ENCODE peak calls at places on chromosome 15, in five cellular contexts. One of them, this sample, is unnamed.

GRCh38 chr15:74121040-74121439 is 9.3 kb upstream of the ISLR2 start:
- DNase-seq in breast epithelium: no peak
- DNase-seq in suprapubic skin: no peak
- DNase-seq in stomach: no peak
- DNase-seq in CD8-positive, alpha-beta T cell: no peak
- DNase-seq in this sample: no peak

GRCh38 chr15:58501636-58502178 is 69.9 kb downstream of the LIPC start:
- DNase-seq in suprapubic skin: no peak
- DNase-seq in CD8-positive, alpha-beta T cell: no peak
- DNase-seq in breast epithelium: no peak
- DNase-seq in stomach: no peak
- DNase-seq in this sample: no peak

GRCh38 chr15:80895965-80896364 is 93.7 kb downstream of the MESD start:
- DNase-seq in stomach: no peak
- DNase-seq in breast epithelium: no peak
- DNase-seq in CD8-positive, alpha-beta T cell: no peak
- DNase-seq in suprapubic skin: no peak
- DNase-seq in this sample: no peak

GRCh38 chr15:80856809-80857377 is 77.7 kb downstream of the CEMIP start:
- DNase-seq in CD8-positive, alpha-beta T cell: no peak
- DNase-seq in stomach: peak; percentile 70
- DNase-seq in suprapubic skin: no peak
- DNase-seq in breast epithelium: peak; percentile 71
- DNase-seq in this sample: peak; percentile 89

GRCh38 chr15:35281515-35281914 is 196.4 kb upstream of the NANOGP8 start:
- DNase-seq in CD8-positive, alpha-beta T cell: no peak
- DNase-seq in stomach: no peak
- DNase-seq in suprapubic skin: no peak
- DNase-seq in breast epithelium: no peak
- DNase-seq in this sample: no peak

GRCh38 chr15:85580914-85581313 is 200.5 kb downstream of the AKAP13 start:
- DNase-seq in stomach: peak; percentile 83
- DNase-seq in CD8-positive, alpha-beta T cell: peak; percentile 74
- DNase-seq in suprapubic skin: no peak
- DNase-seq in breast epithelium: no peak
- DNase-seq in this sample: no peak

GRCh38 chr15:66505430-66505811 is 295 bp downstream of the ZWILCH start:
- DNase-seq in stomach: no peak
- DNase-seq in breast epithelium: no peak
- DNase-seq in CD8-positive, alpha-beta T cell: no peak
- DNase-seq in suprapubic skin: no peak
- DNase-seq in this sample: no peak

GRCh38 chr15:41695750-41696436 is 35.7 kb downstream of the MGA start:
- DNase-seq in stomach: no peak
- DNase-seq in breast epithelium: no peak
- DNase-seq in CD8-positive, alpha-beta T cell: peak; percentile 56
- DNase-seq in suprapubic skin: no peak
- DNase-seq in this sample: no peak

GRCh38 chr15:64574220-64574994 is 114.0 kb downstream of the ZNF609 start:
- DNase-seq in suprapubic skin: no peak
- DNase-seq in breast epithelium: no peak
- DNase-seq in CD8-positive, alpha-beta T cell: no peak
- DNase-seq in stomach: no peak
- DNase-seq in this sample: no peak

DNA sequence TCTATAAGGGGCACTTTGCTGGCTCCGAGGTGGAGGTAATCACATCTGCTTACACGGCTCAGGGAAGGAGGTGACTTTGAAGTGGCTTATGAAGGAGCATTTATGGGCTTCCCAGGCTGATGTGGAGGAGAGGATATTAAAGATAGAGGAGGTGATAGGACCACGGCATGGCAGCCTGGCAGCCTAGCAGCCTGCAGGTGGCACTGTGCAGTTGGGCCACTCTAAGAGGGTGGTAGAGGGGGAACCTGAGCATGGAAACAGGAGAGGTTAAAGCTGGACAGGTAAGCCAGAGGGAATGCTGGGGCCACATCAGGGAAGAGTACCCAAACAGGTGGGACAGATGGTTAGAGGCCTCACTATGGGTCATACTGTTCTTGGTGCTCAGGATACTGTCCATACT is 375.0 kb downstream of the WDR72 start:
- DNase-seq in breast epithelium: no peak
- DNase-seq in CD8-positive, alpha-beta T cell: no peak
- DNase-seq in stomach: peak; percentile 29
- DNase-seq in suprapubic skin: no peak
- DNase-seq in this sample: no peak
- TF ChIP-seq CTCF in breast epithelium: no peak
- TF ChIP-seq CTCF in CD8-positive, alpha-beta T cell: no peak
- TF ChIP-seq CTCF in stomach: no peak
- TF ChIP-seq CTCF in suprapubic skin: no peak
- TF ChIP-seq CTCF in this sample: peak; percentile 67

DNA sequence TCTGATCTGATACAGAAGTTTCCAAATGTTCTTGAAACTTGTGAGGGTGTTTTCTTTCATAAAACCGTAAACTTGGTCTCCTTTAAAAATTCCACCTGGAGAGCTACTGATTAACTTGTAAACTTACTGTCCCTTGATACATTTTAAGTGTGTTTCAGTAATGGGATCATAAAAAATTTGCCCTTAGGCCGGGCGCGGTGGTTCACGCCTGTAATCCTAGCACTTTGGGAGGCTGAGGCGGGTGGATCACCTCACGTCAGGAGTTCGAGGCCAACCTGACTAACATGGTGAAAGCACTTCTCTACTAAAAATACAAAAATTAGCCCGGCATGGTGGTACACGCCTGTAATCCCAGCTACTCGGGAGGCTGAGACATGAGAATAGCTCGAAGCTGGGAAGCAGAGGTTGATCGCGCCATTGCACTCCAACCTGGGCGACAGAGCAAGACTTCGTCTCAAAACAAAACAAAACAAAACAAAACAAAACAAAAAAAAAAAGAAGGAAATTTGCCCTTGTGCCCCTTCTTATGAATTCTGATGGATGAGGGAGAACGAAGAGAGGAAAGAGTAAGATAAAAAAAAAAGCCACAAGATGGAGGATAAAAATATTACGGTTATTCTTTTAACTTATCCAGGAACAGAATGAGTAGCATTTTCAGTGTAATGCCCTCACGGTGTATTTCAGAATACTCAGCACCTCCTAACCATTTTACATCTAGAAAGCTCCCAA is 32.1 kb upstream of the AP4E1 start:
- DNase-seq in stomach: no peak
- DNase-seq in breast epithelium: no peak
- DNase-seq in CD8-positive, alpha-beta T cell: no peak
- DNase-seq in suprapubic skin: no peak
- DNase-seq in this sample: no peak
- H3K4me3 ChIP-seq in stomach: peak overlapping the region; percentile 36
- H3K4me3 ChIP-seq in breast epithelium: peak overlapping the region; percentile 56
- H3K4me3 ChIP-seq in CD8-positive, alpha-beta T cell: peak overlapping the region; percentile 40
- H3K4me3 ChIP-seq in suprapubic skin: peak overlapping the region; percentile 35
- H3K4me3 ChIP-seq in this sample: peak overlapping the region; percentile 9

GRCh38 chr15:79540551-79540950 is 108.4 kb downstream of the MINAR1 start:
- DNase-seq in stomach: no peak
- DNase-seq in CD8-positive, alpha-beta T cell: no peak
- DNase-seq in breast epithelium: no peak
- DNase-seq in suprapubic skin: no peak
- DNase-seq in this sample: no peak
- TF ChIP-seq CTCF in stomach: no peak
- TF ChIP-seq CTCF in CD8-positive, alpha-beta T cell: no peak
- TF ChIP-seq CTCF in breast epithelium: no peak
- TF ChIP-seq CTCF in suprapubic skin: no peak
- TF ChIP-seq CTCF in this sample: no peak

GRCh38 chr15:100902436-100903190 is 16.5 kb upstream of the LRRK1 start:
- DNase-seq in CD8-positive, alpha-beta T cell: no peak
- DNase-seq in suprapubic skin: peak; percentile 21
- DNase-seq in breast epithelium: peak; percentile 93
- DNase-seq in stomach: peak; percentile 77
- DNase-seq in this sample: peak; percentile 99
- H3K4me3 ChIP-seq in CD8-positive, alpha-beta T cell: no peak overlapping the region
- H3K4me3 ChIP-seq in suprapubic skin: peak overlapping the region; percentile 40
- H3K4me3 ChIP-seq in breast epithelium: peak overlapping the region; percentile 55
- H3K4me3 ChIP-seq in stomach: peak overlapping the region; percentile 15
- H3K4me3 ChIP-seq in this sample: peak overlapping the region; percentile 34

DNA sequence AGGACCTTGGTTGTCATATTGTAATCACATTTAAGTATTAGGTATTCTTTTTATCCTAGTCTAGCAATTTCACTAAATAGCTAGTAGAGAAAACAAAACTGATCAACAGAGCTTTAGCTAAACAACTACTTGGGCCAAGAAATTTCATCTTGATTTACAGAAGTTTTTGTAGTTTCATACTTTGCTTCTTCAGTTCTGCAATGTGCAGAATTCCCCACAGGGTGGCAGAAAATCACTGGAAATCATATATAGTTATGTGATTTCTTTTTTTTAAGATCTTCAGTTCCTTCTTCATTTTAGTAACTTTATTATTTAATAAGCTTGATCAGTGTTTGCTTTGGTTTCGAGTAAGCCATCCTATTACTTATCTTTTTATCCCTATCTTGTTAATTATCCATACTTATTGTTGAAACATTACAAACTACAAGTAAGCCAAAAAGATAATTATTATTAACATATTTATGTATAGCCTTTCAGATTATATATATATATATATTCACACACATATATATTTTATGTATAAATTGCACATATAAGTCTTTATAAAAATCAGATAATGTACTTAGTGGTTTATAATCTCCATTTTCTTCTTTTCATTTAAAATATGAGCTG is 2.2 kb upstream of the BNIP2 start:
- DNase-seq in CD8-positive, alpha-beta T cell: no peak
- DNase-seq in suprapubic skin: no peak
- DNase-seq in breast epithelium: no peak
- DNase-seq in stomach: peak; percentile 46
- DNase-seq in this sample: no peak
- TF ChIP-seq CTCF in CD8-positive, alpha-beta T cell: peak; percentile 81
- TF ChIP-seq CTCF in suprapubic skin: peak; percentile 65
- TF ChIP-seq CTCF in breast epithelium: peak; percentile 31
- TF ChIP-seq CTCF in stomach: no peak
- TF ChIP-seq CTCF in this sample: peak; percentile 62